ENCODE peak calls at places on chromosomes 3 and 15, in four cellular contexts. L is progenitor cell of endocrine pancreas, A is WTC11, Y is psoas muscle. H is an unnamed sample.

GRCh38 chr15:48992545-48992944 is 28.8 kb upstream of the SHC4 start:
- DNase-seq in L (no peak), A (no peak), Y (no peak), H (no peak)

GRCh38 chr3:42652611-42653302 is 740 bp upstream of the ZBTB47 start:
- DNase-seq in L (no peak), A (no peak), Y (peak), H (no peak)

GRCh38 chr3:117926819-117927218 is 1107.8 kb downstream of the IGSF11 start:
- DNase-seq in L (no peak), A (no peak), Y (no peak), H (no peak)

GRCh38 chr3:37223084-37223975 is 48.9 kb upstream of the LRRFIP2 start:
- DNase-seq in L (no peak), A (no peak), Y (no peak), H (no peak)

GRCh38 chr3:172102123-172102882 is 62.9 kb downstream of the FNDC3B start:
- DNase-seq in L (no peak), A (no peak), Y (no peak), H (no peak)

GRCh38 chr15:72532991-72533601 is 59.0 kb downstream of the ARIH1 start:
- DNase-seq in L (no peak), A (peak), Y (no peak), H (no peak)

GRCh38 chr3:184186184-184186901 is at the start of gene ABCF3:
- DNase-seq in L (no peak), A (no peak), Y (peak), H (no peak)

GRCh38 chr15:67818464-67818863 is 6.8 kb upstream of the SKOR1 start:
- DNase-seq in L (no peak), A (peak), Y (no peak), H (no peak)

GRCh38 chr15:71118345-71118744 is 3.1 kb downstream of the THSD4 start:
- DNase-seq in L (no peak), A (no peak), Y (no peak), H (no peak)

GRCh38 chr3:113626513-113627371 is 69.7 kb downstream of the USF3 start:
- DNase-seq in L (peak), A (peak), Y (peak), H (peak)

GRCh38 chr3:101675709-101676218 is 1.2 kb downstream of the ZBTB11 start:
- DNase-seq in L (no peak), A (no peak), Y (peak), H (no peak)

GRCh38 chr3:28586325-28586724 is 237.7 kb upstream of the AZI2 start:
- DNase-seq in L (no peak), A (no peak), Y (no peak), H (no peak)

GRCh38 chr3:187295635-187296034 is 4.1 kb upstream of the MASP1 start:
- DNase-seq in L (no peak), A (no peak), Y (no peak), H (no peak)

GRCh38 chr15:55703873-55704285 is 39.1 kb downstream of the PRTG start:
- DNase-seq in L (no peak), A (no peak), Y (no peak), H (no peak)

GRCh38 chr3:102400142-102400541 is 34.7 kb upstream of the ZPLD1 start:
- DNase-seq in L (no peak), A (no peak), Y (no peak), H (no peak)

GRCh38 chr15:69292826-69293420 is 5.8 kb upstream of the PAQR5 start:
- DNase-seq in L (no peak), A (no peak), Y (no peak), H (no peak)

GRCh38 chr3:61719278-61719977 is 158.1 kb downstream of the PTPRG start:
- DNase-seq in L (no peak), A (no peak), Y (no peak), H (no peak)

GRCh38 chr15:81483496-81483895 is 109.5 kb upstream of the TMC3 start:
- DNase-seq in L (no peak), A (no peak), Y (no peak), H (no peak)

GRCh38 chr3:32334675-32335074 is 57.0 kb upstream of the CMTM7 start:
- DNase-seq in L (no peak), A (peak), Y (no peak), H (no peak)
- TF ChIP-seq CTCF in L (peak), A (peak), Y (no peak), H (peak)

GRCh38 chr15:30865257-30865656 is 38.5 kb upstream of the FAN1 start:
- DNase-seq in L (no peak), A (no peak), Y (no peak), H (no peak)

GRCh38 chr15:30859091-30859874 is 44.4 kb upstream of the FAN1 start:
- DNase-seq in L (no peak), A (no peak), Y (no peak), H (peak)
- TF ChIP-seq CTCF in L (peak), A (peak), Y (peak), H (peak)

GRCh38 chr15:37981781-37982180 is 47.3 kb downstream of the TMCO5A start:
- DNase-seq in L (no peak), A (no peak), Y (no peak), H (no peak)
- TF ChIP-seq CTCF in L (peak), A (no peak), Y (peak), H (peak)

GRCh38 chr15:91264651-91265351 is 164.7 kb downstream of the SV2B start:
- DNase-seq in L (no peak), A (no peak), Y (no peak), H (no peak)

GRCh38 chr15:91271565-91272153 is 171.6 kb downstream of the SV2B start:
- DNase-seq in L (peak), A (peak), Y (no peak), H (peak)

GRCh38 chr15:91265431-91265940 is 165.4 kb downstream of the SV2B start:
- DNase-seq in L (no peak), A (no peak), Y (no peak), H (no peak)

GRCh38 chr15:91270747-91271146 is 170.7 kb downstream of the SV2B start:
- DNase-seq in L (no peak), A (no peak), Y (no peak), H (no peak)

DNA sequence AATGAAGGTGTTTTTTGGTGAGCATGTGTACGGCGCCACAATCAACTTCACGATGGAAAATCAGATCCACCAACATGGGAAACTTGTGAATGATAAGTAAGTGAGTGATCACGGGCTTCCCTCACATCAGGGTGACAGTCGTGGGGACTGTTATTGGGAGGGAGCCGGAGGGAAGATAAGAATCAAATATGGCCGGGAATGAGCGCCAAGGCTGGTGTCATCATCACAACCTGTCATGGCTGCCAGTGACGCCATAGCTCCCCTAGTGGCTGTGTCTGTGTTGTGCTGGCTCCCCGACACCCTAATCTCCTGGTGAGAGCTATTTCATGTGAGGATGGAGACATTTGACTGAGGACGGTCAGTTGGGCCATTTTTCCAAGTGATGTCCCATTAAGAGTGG is 168.5 kb downstream of the SV2B start:
- DNase-seq in L (no peak), A (peak), Y (no peak), H (no peak)
- TF ChIP-seq CTCF in L (peak), A (peak), Y (no peak), H (peak)

GRCh38 chr15:31396881-31397560 is 70.4 kb downstream of the KLF13 start:
- DNase-seq in L (no peak), A (peak), Y (peak), H (peak)
- TF ChIP-seq CTCF in L (no peak), A (no peak), Y (no peak), H (no peak)

GRCh38 chr3:167575000-167575399 is 78.7 kb downstream of the WDR49 start:
- DNase-seq in L (no peak), A (peak), Y (no peak), H (no peak)
- TF ChIP-seq CTCF in L (no peak), A (no peak), Y (no peak), H (no peak)

GRCh38 chr15:26069204-26069603 is 206.1 kb upstream of the ATP10A start:
- DNase-seq in L (no peak), A (no peak), Y (no peak), H (no peak)

GRCh38 chr15:26070095-26070532 is 207.0 kb upstream of the ATP10A start:
- DNase-seq in L (no peak), A (no peak), Y (no peak), H (no peak)

GRCh38 chr15:26066896-26067295 is 203.8 kb upstream of the ATP10A start:
- DNase-seq in L (no peak), A (no peak), Y (no peak), H (no peak)

GRCh38 chr15:26065723-26066122 is 202.6 kb upstream of the ATP10A start:
- DNase-seq in L (no peak), A (no peak), Y (no peak), H (no peak)
- TF ChIP-seq CTCF in L (no peak), A (no peak), Y (no peak), H (no peak)

GRCh38 chr3:149371001-149371722 is 6.3 kb downstream of the TM4SF1 start:
- DNase-seq in L (no peak), A (no peak), Y (no peak), H (no peak)
- TF ChIP-seq CTCF in L (no peak), A (no peak), Y (no peak), H (no peak)

GRCh38 chr3:168040624-168041208 is 55.0 kb downstream of the GOLIM4 start:
- DNase-seq in L (no peak), A (peak), Y (no peak), H (no peak)
- TF ChIP-seq CTCF in L (peak), A (peak), Y (peak), H (peak)

DNA sequence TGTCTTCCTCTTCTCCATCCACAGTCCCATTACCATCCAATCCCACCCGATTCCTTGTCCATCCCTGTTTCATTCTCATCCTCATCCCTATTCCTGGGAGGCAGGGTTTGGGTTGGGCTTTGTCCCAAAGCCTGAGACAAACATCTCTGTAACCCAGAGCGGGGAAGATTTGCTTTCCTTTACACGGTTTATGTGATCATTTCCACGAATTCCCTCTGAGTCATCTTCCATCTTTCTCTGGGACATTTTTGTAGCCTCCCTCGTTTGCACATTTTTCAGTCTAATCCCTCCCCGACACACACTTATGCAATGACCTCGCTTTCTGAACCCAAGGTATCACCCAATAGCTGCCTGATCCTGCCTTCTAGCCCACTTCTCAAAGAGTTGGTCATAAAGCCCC is 22.8 kb downstream of the DUOX2 start:
- DNase-seq in L (no peak), A (no peak), Y (no peak), H (no peak)
- TF ChIP-seq CTCF in L (no peak), A (no peak), Y (no peak), H (no peak)